ENCODE peak calls at places on chromosomes 4 and X, in four cellular contexts. K is esophagus muscularis mucosa, W is stomach, E is astrocyte of the cerebellum. T is an unnamed sample.

GRCh38 chr4:70559216-70559830 is 32.7 kb upstream of the AMBN start:
- DNase-seq in K (no peak), W (peak; percentile 60), E (peak; percentile 23), T (no peak)

GRCh38 chr4:2352729-2353221 is 65.7 kb downstream of the ZFYVE28 start:
- DNase-seq in K (no peak), W (no peak), E (no peak), T (no peak)

GRCh38 chr4:11470709-11471441 is 42.2 kb upstream of the HS3ST1 start:
- DNase-seq in K (no peak), W (no peak), E (no peak), T (no peak)

GRCh38 chr4:35525192-35525978 is 718.9 kb downstream of the ARAP2 start:
- DNase-seq in K (no peak), W (no peak), E (no peak), T (no peak)

GRCh38 chrX:73206366-73206765 is 8.3 kb downstream of the NAP1L2 start:
- DNase-seq in K (no peak), W (no peak), E (no peak), T (no peak)

GRCh38 chr4:83261307-83261706 is 23.3 kb downstream of the COQ2 start:
- DNase-seq in K (no peak), W (no peak), E (no peak), T (no peak)

GRCh38 chr4:5816101-5816500 is 76.8 kb downstream of the CRMP1 start:
- DNase-seq in K (no peak), W (no peak), E (no peak), T (no peak)

GRCh38 chr4:55312491-55313101 is 33.4 kb upstream of the SRD5A3 start:
- DNase-seq in K (no peak), W (peak; percentile 34), E (no peak), T (no peak)

GRCh38 chrX:139554991-139555675 is 24.6 kb downstream of the F9 start:
- DNase-seq in K (no peak), W (no peak), E (no peak), T (no peak)

GRCh38 chrX:95628796-95629195 is 1055.8 kb upstream of the DIAPH2 start:
- DNase-seq in K (no peak), W (no peak), E (no peak), T (no peak)

GRCh38 chr4:7785017-7785416 is 154.6 kb downstream of the AFAP1 start:
- DNase-seq in K (no peak), W (no peak), E (no peak), T (no peak)

GRCh38 chr4:76993787-76994641 is 44.5 kb downstream of the SEPTIN11 start:
- DNase-seq in K (no peak), W (no peak), E (no peak), T (no peak)

GRCh38 chrX:142134533-142134932 is 70.6 kb downstream of the MAGEC2 start:
- DNase-seq in K (no peak), W (no peak), E (no peak), T (no peak)

GRCh38 chrX:40474205-40474626 is 106.6 kb upstream of the ATP6AP2 start:
- DNase-seq in K (no peak), W (peak; percentile 27), E (peak; percentile 16), T (no peak)

GRCh38 chr4:81335221-81335912 is 120.3 kb upstream of the PRKG2 start:
- DNase-seq in K (no peak), W (no peak), E (no peak), T (no peak)

GRCh38 chr4:163166041-163166579 is 580 bp downstream of the NAF1 start:
- DNase-seq in K (no peak), W (peak; percentile 47), E (no peak), T (no peak)

GRCh38 chrX:108198420-108198819 is 106.8 kb downstream of the ATG4A start:
- DNase-seq in K (no peak), W (no peak), E (no peak), T (no peak)

GRCh38 chr4:24032371-24032989 is 142.6 kb upstream of the PPARGC1A start:
- DNase-seq in K (no peak), W (peak; percentile 35), E (no peak), T (no peak)

GRCh38 chr4:4726051-4726450 is 133.4 kb upstream of the MSX1 start:
- DNase-seq in K (no peak), W (no peak), E (no peak), T (no peak)

GRCh38 chr4:148430847-148431246 is 11.4 kb downstream of the NR3C2 start:
- DNase-seq in K (no peak), W (no peak), E (no peak), T (no peak)

GRCh38 chr4:2799444-2799911 is 6.6 kb downstream of the SH3BP2 start:
- DNase-seq in K (no peak), W (no peak), E (no peak), T (no peak)

GRCh38 chrX:148298737-148299136 is 201.7 kb upstream of the AFF2 start:
- DNase-seq in K (no peak), W (no peak), E (peak; percentile 28), T (no peak)

GRCh38 chrX:74232859-74233258 is 71.1 kb upstream of the ZCCHC13 start:
- DNase-seq in K (no peak), W (no peak), E (peak; percentile 63), T (no peak)

GRCh38 chr4:89123418-89123817 is 12.1 kb downstream of the TIGD2 start:
- DNase-seq in K (no peak), W (no peak), E (no peak), T (no peak)

GRCh38 chr4:74531952-74532794 is 87.2 kb downstream of the AREG start:
- DNase-seq in K (no peak), W (no peak), E (peak; percentile 67), T (no peak)

DNA sequence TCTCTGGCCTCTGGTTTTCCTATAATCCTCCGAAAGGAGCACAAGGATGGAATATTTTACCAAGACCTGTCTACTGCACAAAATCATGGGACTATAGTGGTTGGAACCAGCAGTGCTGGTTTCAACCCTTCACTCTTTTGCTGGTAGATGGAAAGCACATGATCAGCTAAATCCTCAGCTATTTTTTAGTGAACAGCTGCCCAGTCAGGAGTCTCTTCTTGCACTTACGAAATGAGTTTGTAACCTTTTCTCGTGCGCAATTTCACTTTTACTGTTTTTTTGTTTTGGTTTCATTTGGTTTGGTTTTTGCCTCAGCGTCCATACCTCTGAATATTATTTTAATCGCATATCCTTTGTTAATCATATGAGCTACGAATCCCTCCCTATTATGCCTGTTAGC is 418.5 kb upstream of the CPEB2 start:
- DNase-seq in K (no peak), W (no peak), E (no peak), T (no peak)
- TF ChIP-seq CTCF in K (no peak), W (no peak), E (no peak), T (no peak)

GRCh38 chr4:92175250-92175649 is 128.5 kb upstream of the GRID2 start:
- DNase-seq in K (no peak), W (no peak), E (no peak), T (no peak)

GRCh38 chr4:92170340-92170739 is 133.4 kb upstream of the GRID2 start:
- DNase-seq in K (no peak), W (no peak), E (no peak), T (no peak)

DNA sequence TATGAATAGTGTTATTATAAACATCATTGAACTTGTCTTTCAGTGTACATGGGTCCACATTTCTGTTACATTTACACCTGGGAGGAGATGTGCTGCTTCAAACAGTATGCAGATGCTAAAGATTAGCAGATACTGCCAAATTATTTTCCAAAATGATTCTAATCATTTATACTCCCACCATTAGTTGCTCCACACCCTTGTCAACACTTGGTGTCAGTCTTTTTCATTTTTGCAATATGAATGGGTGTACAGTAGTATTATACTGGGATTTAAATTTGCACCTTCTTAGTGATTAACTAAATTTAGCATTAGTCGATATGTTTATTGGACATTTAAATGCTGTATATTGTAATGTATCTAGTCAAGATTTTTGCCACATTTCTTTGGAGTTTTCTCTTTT is 131.6 kb upstream of the GRID2 start:
- DNase-seq in K (no peak), W (no peak), E (no peak), T (no peak)
- TF ChIP-seq CTCF in K (no peak), W (no peak), E (peak; percentile 4), T (peak; percentile 15)

DNA sequence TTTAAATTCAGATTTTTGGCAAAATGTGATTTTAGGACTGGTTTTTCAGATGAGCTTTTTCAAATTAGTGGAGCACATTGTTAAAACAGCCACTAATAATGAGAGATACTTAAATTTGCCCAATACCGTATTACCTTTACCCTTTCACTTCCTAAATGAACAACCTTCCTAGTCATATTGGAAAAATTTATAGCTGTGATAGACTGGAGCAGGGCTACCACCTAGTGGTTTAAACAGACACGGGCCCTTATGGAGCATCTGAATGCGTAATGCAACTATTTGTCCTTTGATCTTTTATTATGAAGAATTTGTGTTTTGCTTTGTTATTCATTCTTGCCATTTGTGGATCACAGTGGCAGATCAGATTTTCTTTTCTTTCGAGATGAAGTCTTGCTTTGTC is 72.7 kb downstream of the KDM6A start:
- DNase-seq in K (no peak), W (no peak), E (no peak), T (no peak)
- TF ChIP-seq CTCF in K (no peak), W (no peak), E (no peak), T (peak; percentile 32)

DNA sequence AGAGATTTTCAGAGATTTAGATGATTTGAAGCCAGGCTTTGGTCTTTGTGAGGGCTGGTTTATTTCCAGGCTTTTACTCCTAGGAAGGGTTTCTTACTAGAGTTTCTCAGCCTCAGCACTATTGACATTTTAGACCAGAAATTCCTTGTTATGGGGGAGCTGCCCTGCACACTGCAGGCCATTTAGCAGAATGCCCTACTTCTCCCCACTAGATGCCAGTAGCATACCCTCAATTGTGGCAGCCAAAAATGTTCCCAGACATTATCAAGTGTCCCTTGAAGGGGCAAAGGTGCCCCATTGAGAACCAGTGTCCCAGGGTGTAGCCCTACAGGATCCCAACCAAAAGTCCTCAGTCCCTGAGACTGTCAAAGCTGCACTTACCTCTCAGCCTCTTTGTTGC is 231.6 kb downstream of the QDPR start:
- DNase-seq in K (no peak), W (no peak), E (no peak), T (no peak)
- TF ChIP-seq CTCF in K (no peak), W (no peak), E (no peak), T (no peak)